ENCODE peak calls at places on chromosome 12, in six cellular contexts. One of them, this sample, is unnamed.

GRCh38 chr12:40044399-40044798 is 61.5 kb downstream of the SLC2A13 start:
- DNase-seq in Peyer's patch: no peak
- DNase-seq in cardiac fibroblast: no peak
- DNase-seq in lower leg skin: no peak
- DNase-seq in dorsolateral prefrontal cortex: no peak
- DNase-seq in spleen: no peak
- DNase-seq in this sample: no peak

GRCh38 chr12:63222582-63222981 is 71.6 kb upstream of the AVPR1A start:
- DNase-seq in dorsolateral prefrontal cortex: no peak
- DNase-seq in spleen: no peak
- DNase-seq in lower leg skin: no peak
- DNase-seq in Peyer's patch: no peak
- DNase-seq in cardiac fibroblast: no peak
- DNase-seq in this sample: no peak

GRCh38 chr12:108312885-108313203 is 26.3 kb downstream of the CMKLR1 start:
- DNase-seq in Peyer's patch: no peak
- DNase-seq in spleen: no peak
- DNase-seq in cardiac fibroblast: no peak
- DNase-seq in lower leg skin: no peak
- DNase-seq in dorsolateral prefrontal cortex: no peak
- DNase-seq in this sample: no peak

GRCh38 chr12:56518570-56518969 is 3.0 kb upstream of the RBMS2 start:
- DNase-seq in cardiac fibroblast: peak
- DNase-seq in dorsolateral prefrontal cortex: no peak
- DNase-seq in Peyer's patch: no peak
- DNase-seq in spleen: no peak
- DNase-seq in lower leg skin: no peak
- DNase-seq in this sample: no peak

GRCh38 chr12:70686907-70687306 is 49.7 kb upstream of the PTPRB start:
- DNase-seq in lower leg skin: no peak
- DNase-seq in cardiac fibroblast: no peak
- DNase-seq in spleen: no peak
- DNase-seq in Peyer's patch: no peak
- DNase-seq in dorsolateral prefrontal cortex: no peak
- DNase-seq in this sample: no peak

GRCh38 chr12:54390176-54390667 is 5.7 kb upstream of the ZNF385A start:
- DNase-seq in Peyer's patch: no peak
- DNase-seq in spleen: no peak
- DNase-seq in dorsolateral prefrontal cortex: no peak
- DNase-seq in cardiac fibroblast: no peak
- DNase-seq in lower leg skin: peak
- DNase-seq in this sample: no peak

GRCh38 chr12:3123729-3124128 is 46.5 kb downstream of the TSPAN9 start:
- DNase-seq in dorsolateral prefrontal cortex: no peak
- DNase-seq in spleen: no peak
- DNase-seq in cardiac fibroblast: peak
- DNase-seq in lower leg skin: no peak
- DNase-seq in Peyer's patch: no peak
- DNase-seq in this sample: no peak

GRCh38 chr12:96255077-96255476 is 60.9 kb downstream of the ELK3 start:
- DNase-seq in Peyer's patch: no peak
- DNase-seq in spleen: no peak
- DNase-seq in lower leg skin: no peak
- DNase-seq in cardiac fibroblast: peak
- DNase-seq in dorsolateral prefrontal cortex: no peak
- DNase-seq in this sample: no peak

GRCh38 chr12:128269108-128269713 is 2.2 kb downstream of the TMEM132C start:
- DNase-seq in lower leg skin: no peak
- DNase-seq in cardiac fibroblast: no peak
- DNase-seq in dorsolateral prefrontal cortex: no peak
- DNase-seq in spleen: no peak
- DNase-seq in Peyer's patch: no peak
- DNase-seq in this sample: no peak

GRCh38 chr12:3199551-3200031 is 122.4 kb downstream of the TSPAN9 start:
- DNase-seq in dorsolateral prefrontal cortex: peak
- DNase-seq in lower leg skin: no peak
- DNase-seq in Peyer's patch: no peak
- DNase-seq in spleen: no peak
- DNase-seq in cardiac fibroblast: peak
- DNase-seq in this sample: no peak

DNA sequence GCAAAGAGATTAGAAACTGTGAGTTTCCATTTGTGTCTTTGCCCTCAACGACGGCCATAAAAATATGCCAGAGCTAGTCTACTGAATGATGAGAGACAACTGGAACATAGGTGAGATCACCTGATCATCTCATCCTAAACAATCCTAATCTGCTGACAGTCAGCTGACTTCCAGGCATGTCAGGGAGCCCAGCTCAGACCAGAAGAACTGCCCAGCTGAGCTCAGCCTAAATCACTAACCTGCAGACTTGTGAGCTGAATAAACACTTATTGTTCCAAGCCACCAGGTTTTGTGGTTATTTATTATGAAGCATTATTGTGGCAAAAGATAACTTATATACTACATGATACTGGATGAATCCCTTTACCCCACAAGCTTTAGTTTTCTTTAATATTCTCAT is 118.9 kb upstream of the PLEKHG7 start:
- DNase-seq in spleen: no peak
- DNase-seq in lower leg skin: no peak
- DNase-seq in Peyer's patch: no peak
- DNase-seq in dorsolateral prefrontal cortex: no peak
- DNase-seq in cardiac fibroblast: no peak
- DNase-seq in this sample: no peak
- TF ChIP-seq CTCF in spleen: no peak
- TF ChIP-seq CTCF in lower leg skin: no peak
- TF ChIP-seq CTCF in Peyer's patch: no peak
- TF ChIP-seq CTCF in dorsolateral prefrontal cortex: no peak
- TF ChIP-seq CTCF in cardiac fibroblast: no peak
- TF ChIP-seq CTCF in this sample: no peak

GRCh38 chr12:93742086-93742934 is 65.1 kb downstream of the CRADD start:
- DNase-seq in lower leg skin: peak
- DNase-seq in cardiac fibroblast: peak
- DNase-seq in spleen: peak
- DNase-seq in dorsolateral prefrontal cortex: peak
- DNase-seq in Peyer's patch: peak
- DNase-seq in this sample: peak
- TF ChIP-seq CTCF in lower leg skin: no peak
- TF ChIP-seq CTCF in cardiac fibroblast: peak
- TF ChIP-seq CTCF in spleen: peak
- TF ChIP-seq CTCF in dorsolateral prefrontal cortex: peak
- TF ChIP-seq CTCF in Peyer's patch: peak
- TF ChIP-seq CTCF in this sample: no peak

GRCh38 chr12:16417058-16417457 is 69.6 kb downstream of the MGST1 start:
- DNase-seq in spleen: no peak
- DNase-seq in dorsolateral prefrontal cortex: no peak
- DNase-seq in cardiac fibroblast: peak
- DNase-seq in lower leg skin: no peak
- DNase-seq in Peyer's patch: no peak
- DNase-seq in this sample: no peak
- TF ChIP-seq CTCF in spleen: no peak
- TF ChIP-seq CTCF in dorsolateral prefrontal cortex: no peak
- TF ChIP-seq CTCF in cardiac fibroblast: no peak
- TF ChIP-seq CTCF in lower leg skin: no peak
- TF ChIP-seq CTCF in Peyer's patch: no peak
- TF ChIP-seq CTCF in this sample: no peak

GRCh38 chr12:113395119-113395518 is 8.6 kb downstream of the SDS start:
- DNase-seq in cardiac fibroblast: no peak
- DNase-seq in lower leg skin: no peak
- DNase-seq in spleen: no peak
- DNase-seq in dorsolateral prefrontal cortex: no peak
- DNase-seq in Peyer's patch: no peak
- DNase-seq in this sample: no peak

GRCh38 chr12:113392563-113392962 is 11.1 kb downstream of the SDS start:
- DNase-seq in Peyer's patch: no peak
- DNase-seq in spleen: no peak
- DNase-seq in lower leg skin: no peak
- DNase-seq in cardiac fibroblast: no peak
- DNase-seq in dorsolateral prefrontal cortex: no peak
- DNase-seq in this sample: no peak

GRCh38 chr12:113391145-113391544 is 12.5 kb downstream of the SDS start:
- DNase-seq in spleen: no peak
- DNase-seq in lower leg skin: no peak
- DNase-seq in Peyer's patch: no peak
- DNase-seq in cardiac fibroblast: no peak
- DNase-seq in dorsolateral prefrontal cortex: no peak
- DNase-seq in this sample: no peak

GRCh38 chr12:113391650-113392340 is 11.9 kb downstream of the SDS start:
- DNase-seq in dorsolateral prefrontal cortex: no peak
- DNase-seq in cardiac fibroblast: no peak
- DNase-seq in spleen: no peak
- DNase-seq in Peyer's patch: no peak
- DNase-seq in lower leg skin: no peak
- DNase-seq in this sample: no peak

GRCh38 chr12:113392988-113393579 is 10.6 kb downstream of the SDS start:
- DNase-seq in Peyer's patch: no peak
- DNase-seq in dorsolateral prefrontal cortex: no peak
- DNase-seq in spleen: no peak
- DNase-seq in lower leg skin: no peak
- DNase-seq in cardiac fibroblast: peak
- DNase-seq in this sample: peak
- TF ChIP-seq CTCF in Peyer's patch: no peak
- TF ChIP-seq CTCF in dorsolateral prefrontal cortex: no peak
- TF ChIP-seq CTCF in spleen: no peak
- TF ChIP-seq CTCF in lower leg skin: no peak
- TF ChIP-seq CTCF in cardiac fibroblast: no peak
- TF ChIP-seq CTCF in this sample: no peak

GRCh38 chr12:49791700-49792099 is 36.5 kb downstream of the NCKAP5L start:
- DNase-seq in spleen: peak
- DNase-seq in cardiac fibroblast: no peak
- DNase-seq in lower leg skin: no peak
- DNase-seq in Peyer's patch: no peak
- DNase-seq in dorsolateral prefrontal cortex: no peak
- DNase-seq in this sample: no peak

GRCh38 chr12:49789992-49790391 is 38.2 kb downstream of the NCKAP5L start:
- DNase-seq in lower leg skin: no peak
- DNase-seq in dorsolateral prefrontal cortex: no peak
- DNase-seq in cardiac fibroblast: no peak
- DNase-seq in spleen: peak
- DNase-seq in Peyer's patch: no peak
- DNase-seq in this sample: no peak

GRCh38 chr12:49792181-49792970 is 35.8 kb downstream of the NCKAP5L start:
- DNase-seq in spleen: no peak
- DNase-seq in lower leg skin: no peak
- DNase-seq in dorsolateral prefrontal cortex: no peak
- DNase-seq in Peyer's patch: no peak
- DNase-seq in cardiac fibroblast: no peak
- DNase-seq in this sample: no peak

GRCh38 chr12:49790741-49791140 is 37.5 kb downstream of the NCKAP5L start:
- DNase-seq in spleen: no peak
- DNase-seq in Peyer's patch: no peak
- DNase-seq in lower leg skin: no peak
- DNase-seq in dorsolateral prefrontal cortex: no peak
- DNase-seq in cardiac fibroblast: no peak
- DNase-seq in this sample: no peak

DNA sequence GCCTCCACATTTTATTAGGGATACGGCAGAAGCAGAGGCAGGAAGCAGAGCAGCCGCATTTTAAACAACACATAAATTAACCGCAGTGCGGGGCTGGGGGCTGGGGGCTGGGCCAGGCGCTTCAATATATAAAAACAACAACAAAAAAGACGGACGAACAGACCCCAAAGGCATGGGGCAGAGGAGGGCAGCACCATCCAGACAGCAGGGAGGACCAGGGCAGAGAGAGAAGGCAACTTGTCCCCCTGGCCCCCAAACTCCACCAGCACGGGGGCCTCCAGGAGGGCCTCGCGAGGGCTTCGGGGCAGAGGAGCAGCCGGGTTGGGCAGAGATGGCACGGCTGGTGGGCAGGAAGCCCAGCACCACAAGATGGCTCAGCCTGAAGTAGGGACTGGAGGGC is 37.1 kb downstream of the NCKAP5L start:
- DNase-seq in dorsolateral prefrontal cortex: no peak
- DNase-seq in lower leg skin: no peak
- DNase-seq in spleen: peak
- DNase-seq in cardiac fibroblast: no peak
- DNase-seq in Peyer's patch: no peak
- DNase-seq in this sample: no peak
- TF ChIP-seq CTCF in dorsolateral prefrontal cortex: no peak
- TF ChIP-seq CTCF in lower leg skin: no peak
- TF ChIP-seq CTCF in spleen: no peak
- TF ChIP-seq CTCF in cardiac fibroblast: no peak
- TF ChIP-seq CTCF in Peyer's patch: no peak
- TF ChIP-seq CTCF in this sample: no peak

GRCh38 chr12:116955382-116956021 is 44.8 kb downstream of the FBXW8 start:
- DNase-seq in spleen: no peak
- DNase-seq in lower leg skin: no peak
- DNase-seq in Peyer's patch: no peak
- DNase-seq in dorsolateral prefrontal cortex: no peak
- DNase-seq in cardiac fibroblast: peak
- DNase-seq in this sample: peak
- TF ChIP-seq CTCF in spleen: no peak
- TF ChIP-seq CTCF in lower leg skin: no peak
- TF ChIP-seq CTCF in Peyer's patch: peak
- TF ChIP-seq CTCF in dorsolateral prefrontal cortex: no peak
- TF ChIP-seq CTCF in cardiac fibroblast: no peak
- TF ChIP-seq CTCF in this sample: no peak

DNA sequence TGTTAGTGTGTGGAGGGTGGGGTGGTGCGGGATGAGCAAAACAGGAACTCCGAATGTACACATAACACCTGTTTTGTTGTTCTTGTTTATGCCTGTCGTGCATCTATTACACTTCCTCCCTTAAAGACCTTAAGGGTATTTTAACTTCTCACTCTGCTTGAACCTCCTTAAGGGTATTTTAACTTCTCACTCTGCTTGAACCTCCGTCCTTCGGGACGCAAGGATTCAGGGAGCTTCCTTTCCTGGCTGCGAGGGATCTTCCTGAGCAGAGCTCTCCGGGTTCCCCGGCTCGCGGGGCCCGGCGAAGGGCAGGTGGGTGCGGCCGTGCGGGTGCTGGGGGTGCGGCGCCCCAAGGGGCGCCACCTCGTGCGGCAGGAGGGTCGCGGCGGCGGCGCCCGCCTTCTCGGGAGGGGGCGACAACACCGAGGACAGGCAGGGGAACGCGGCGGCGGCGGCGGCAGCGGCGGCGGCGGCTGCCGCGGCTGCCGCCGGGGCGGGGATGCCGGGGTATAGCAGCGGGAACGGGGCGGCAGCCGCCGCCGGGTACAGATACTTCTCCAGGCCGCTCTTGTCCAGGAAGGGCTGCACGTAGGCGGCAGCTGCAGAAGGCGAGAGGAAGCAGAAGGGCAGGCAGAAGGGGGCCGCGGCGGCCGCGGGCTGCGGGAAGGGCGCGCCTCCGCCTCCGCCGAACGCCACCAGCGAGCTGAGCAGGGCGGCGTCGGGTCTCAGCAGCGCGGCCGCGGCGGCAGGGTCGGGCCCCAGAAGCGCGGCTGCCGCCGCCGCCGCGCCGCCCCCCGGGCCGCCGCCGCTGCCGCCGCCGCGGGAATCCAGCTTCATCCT is 2.8 kb downstream of the BHLHE41 start:
- DNase-seq in cardiac fibroblast: peak
- DNase-seq in Peyer's patch: peak
- DNase-seq in dorsolateral prefrontal cortex: no peak
- DNase-seq in spleen: peak
- DNase-seq in lower leg skin: no peak
- DNase-seq in this sample: peak
- TF ChIP-seq CTCF in cardiac fibroblast: no peak
- TF ChIP-seq CTCF in Peyer's patch: no peak
- TF ChIP-seq CTCF in dorsolateral prefrontal cortex: no peak
- TF ChIP-seq CTCF in spleen: no peak
- TF ChIP-seq CTCF in lower leg skin: no peak
- TF ChIP-seq CTCF in this sample: no peak

GRCh38 chr12:6067152-6067916 is 57.1 kb downstream of the VWF start:
- DNase-seq in Peyer's patch: no peak
- DNase-seq in spleen: no peak
- DNase-seq in lower leg skin: no peak
- DNase-seq in cardiac fibroblast: peak
- DNase-seq in dorsolateral prefrontal cortex: no peak
- DNase-seq in this sample: no peak
- TF ChIP-seq CTCF in Peyer's patch: peak
- TF ChIP-seq CTCF in spleen: peak
- TF ChIP-seq CTCF in lower leg skin: no peak
- TF ChIP-seq CTCF in cardiac fibroblast: peak
- TF ChIP-seq CTCF in dorsolateral prefrontal cortex: peak
- TF ChIP-seq CTCF in this sample: no peak